ENCODE peak calls at places on chromosomes 12 and 14, in five cellular contexts. M, Z, J, O and B are unnamed samples. For H3K27me3, the result is how much of the 10 kb centered on the place peaks cover.

GRCh38 chr14:21107360-21107781 is 6.5 kb downstream of the TMEM253 start:
- DNase-seq in M (no peak), Z (no peak), J (no peak), O (no peak), B (no peak)

GRCh38 chr12:113889806-113890581 is 76.1 kb downstream of the RBM19 start:
- DNase-seq in M (peak), Z (peak), J (no peak), O (no peak), B (no peak)

GRCh38 chr14:104448721-104449120 is 130.8 kb upstream of the C14orf180 start:
- DNase-seq in M (no peak), Z (no peak), J (no peak), O (no peak), B (no peak)

GRCh38 chr14:76958975-76959710 is 69.4 kb downstream of the IRF2BPL start:
- DNase-seq in M (peak), Z (no peak), J (peak), O (no peak), B (peak)

GRCh38 chr12:31752450-31752849 is 23.6 kb upstream of the AMN1 start:
- DNase-seq in M (no peak), Z (no peak), J (no peak), O (no peak), B (no peak)

GRCh38 chr14:44777567-44777966 is 184.2 kb downstream of the KLHL28 start:
- DNase-seq in M (no peak), Z (no peak), J (no peak), O (no peak), B (no peak)

GRCh38 chr12:88420460-88420859 is 159.8 kb downstream of the KITLG start:
- DNase-seq in M (no peak), Z (no peak), J (peak), O (no peak), B (no peak)

GRCh38 chr14:59013672-59014298 is 174.7 kb upstream of the DAAM1 start:
- DNase-seq in M (no peak), Z (no peak), J (no peak), O (no peak), B (no peak)

GRCh38 chr14:105365681-105366080 is 32.7 kb upstream of the TEX22 start:
- DNase-seq in M (no peak), Z (no peak), J (no peak), O (no peak), B (no peak)

GRCh38 chr14:42563313-42563712 is 956.6 kb downstream of the LRFN5 start:
- DNase-seq in M (no peak), Z (no peak), J (no peak), O (no peak), B (no peak)

GRCh38 chr12:15928345-15928744 is 17.2 kb downstream of the DERA start:
- DNase-seq in M (no peak), Z (no peak), J (peak), O (no peak), B (no peak)

GRCh38 chr14:102586420-102587119 is 5.9 kb upstream of the RCOR1 start:
- DNase-seq in M (no peak), Z (no peak), J (no peak), O (no peak), B (no peak)

GRCh38 chr12:65364021-65364420 is 85.5 kb downstream of the MSRB3 start:
- DNase-seq in M (no peak), Z (no peak), J (no peak), O (no peak), B (no peak)

GRCh38 chr12:92898755-92899154 is 30.3 kb downstream of the EEA1 start:
- DNase-seq in M (no peak), Z (no peak), J (no peak), O (no peak), B (no peak)

GRCh38 chr14:87121716-87122115 is 871.3 kb downstream of the GALC start:
- DNase-seq in M (no peak), Z (no peak), J (no peak), O (no peak), B (no peak)

GRCh38 chr14:100749967-100750597 is 23.4 kb downstream of the DLK1 start:
- DNase-seq in M (no peak), Z (no peak), J (no peak), O (no peak), B (no peak)

GRCh38 chr12:31922341-31923062 is 36.7 kb upstream of the RESF1 start:
- DNase-seq in M (no peak), Z (no peak), J (no peak), O (no peak), B (no peak)

GRCh38 chr14:92649934-92650545 is 98.4 kb downstream of the LGMN start:
- DNase-seq in M (no peak), Z (peak), J (no peak), O (no peak), B (peak)

GRCh38 chr12:30696486-30696885 is 817 bp upstream of the IPO8 start:
- DNase-seq in M (no peak), Z (no peak), J (no peak), O (no peak), B (no peak)
- H3K4me3 ChIP-seq in M (no peak), Z (peak), J (no peak), O (peak), B (peak)

DNA sequence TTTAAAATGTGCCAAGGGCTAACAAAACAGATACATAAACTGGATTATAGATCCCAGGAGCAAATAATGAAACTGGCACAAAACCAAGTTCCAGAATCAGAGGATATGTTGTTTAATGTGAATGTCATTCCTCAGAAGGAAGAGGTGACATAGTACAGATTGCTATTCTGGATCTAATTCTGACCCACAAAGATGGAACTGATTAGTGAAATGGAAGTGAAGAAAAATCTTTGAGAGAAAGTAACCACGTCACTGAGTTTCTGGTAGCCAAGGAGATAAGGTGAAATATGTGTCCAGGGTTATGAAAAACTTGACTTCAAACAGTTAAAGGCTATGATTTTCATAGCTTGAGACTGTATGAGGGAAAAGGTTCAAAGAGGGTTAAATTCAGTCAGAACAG is 8.3 kb downstream of the OR10AD1 start:
- DNase-seq in M (no peak), Z (no peak), J (no peak), O (no peak), B (no peak)
- H3K27me3 ChIP-seq in M (under half), Z (under half), J (under half), O (under half), B (under half)

GRCh38 chr14:95895720-95896119 is 19.1 kb downstream of the TUNAR start:
- DNase-seq in M (peak), Z (no peak), J (no peak), O (no peak), B (no peak)
- TF ChIP-seq CTCF in M (peak), Z (no peak), J (peak), O (no peak), B (no peak)

GRCh38 chr14:32202468-32202865 is 602 bp downstream of the RNU6-8 start:
- DNase-seq in M (no peak), Z (no peak), J (no peak), O (no peak), B (no peak)
- H3K4me3 ChIP-seq in M (peak), Z (peak), J (no peak), O (peak), B (peak)

GRCh38 chr14:23404331-23404900 is 3.7 kb downstream of the MYH6 start:
- DNase-seq in M (peak), Z (no peak), J (no peak), O (no peak), B (no peak)

GRCh38 chr14:23403908-23404307 is 4.2 kb downstream of the MYH6 start:
- DNase-seq in M (no peak), Z (no peak), J (no peak), O (no peak), B (no peak)

GRCh38 chr14:23401331-23401730 is 6.7 kb downstream of the MYH6 start:
- DNase-seq in M (no peak), Z (no peak), J (no peak), O (no peak), B (no peak)

GRCh38 chr14:23402296-23403138 is 5.6 kb downstream of the MYH6 start:
- DNase-seq in M (no peak), Z (no peak), J (no peak), O (no peak), B (no peak)

GRCh38 chr14:23403139-23403438 is 5.0 kb downstream of the MYH6 start:
- DNase-seq in M (no peak), Z (no peak), J (no peak), O (no peak), B (no peak)
- H3K27me3 ChIP-seq in M (under half), Z (under half), J (under half), O (under half), B (under half)

GRCh38 chr12:7970475-7971252 is 34.7 kb upstream of the SLC2A3 start:
- DNase-seq in M (peak), Z (peak), J (peak), O (peak), B (peak)
- TF ChIP-seq CTCF in M (no peak), Z (peak), J (no peak), O (no peak), B (peak)